ENCODE peak calls at places on chromosomes 12 and 14, in seven cellular contexts. S is H1, U is right lobe of liver, K is activated B cell treated with CpG ODN at 0.5 μM for 24 hours, L is B cell, G is cardiac fibroblast, O is WERI-Rb-1. P is an unnamed sample.
A peak's percentile ranks its signal among the peaks of the same experiment; 100 is the strongest.

GRCh38 chr12:34327671-34328070 is 305.4 kb downstream of the ALG10 start:
- DNase-seq in S (no peak), U (no peak), K (no peak), L (no peak), G (no peak), O (no peak), P (no peak)

GRCh38 chr14:44165286-44165685 is 341.8 kb downstream of the FSCB start:
- DNase-seq in S (no peak), U (no peak), K (no peak), L (no peak), G (peak; percentile 58), O (no peak), P (no peak)

GRCh38 chr14:105852378-105853088 is 326.1 kb downstream of the TMEM121 start:
- DNase-seq in S (no peak), U (no peak), K (no peak), L (no peak), G (no peak), O (no peak), P (no peak)

GRCh38 chr12:26523708-26524150 is 309.3 kb downstream of the ITPR2 start:
- DNase-seq in S (no peak), U (peak; percentile 88), K (no peak), L (no peak), G (peak; percentile 98), O (no peak), P (no peak)

GRCh38 chr12:6369916-6370575 is 5.3 kb downstream of the SCNN1A start:
- DNase-seq in S (no peak), U (peak; percentile 57), K (no peak), L (no peak), G (peak; percentile 48), O (no peak), P (no peak)

GRCh38 chr14:105420141-105420975 is 731 bp downstream of the MTA1 start:
- DNase-seq in S (no peak), U (no peak), K (no peak), L (no peak), G (no peak), O (no peak), P (peak; percentile 72)

GRCh38 chr12:89351489-89352241 is 636 bp downstream of the DUSP6 start:
- DNase-seq in S (no peak), U (peak; percentile 70), K (peak; percentile 46), L (peak; percentile 55), G (no peak), O (peak; percentile 50), P (peak; percentile 47)

GRCh38 chr14:58898655-58899316 is 261.0 kb downstream of the DACT1 start:
- DNase-seq in S (no peak), U (no peak), K (no peak), L (no peak), G (peak; percentile 80), O (no peak), P (no peak)

GRCh38 chr12:108855284-108856169 is 1.9 kb downstream of the SSH1 start:
- DNase-seq in S (no peak), U (no peak), K (no peak), L (no peak), G (peak; percentile 52), O (no peak), P (no peak)

GRCh38 chr14:68794856-68795601 is 2.2 kb upstream of the ZFP36L1 start:
- DNase-seq in S (no peak), U (peak; percentile 70), K (no peak), L (peak; percentile 58), G (peak; percentile 91), O (no peak), P (no peak)

GRCh38 chr14:73125169-73125588 is 11.1 kb upstream of the PSEN1 start:
- DNase-seq in S (no peak), U (no peak), K (no peak), L (no peak), G (no peak), O (no peak), P (no peak)

GRCh38 chr14:43901950-43902349 is 605.1 kb downstream of the FSCB start:
- DNase-seq in S (no peak), U (no peak), K (no peak), L (no peak), G (no peak), O (no peak), P (no peak)

GRCh38 chr14:29741909-29742401 is 185.7 kb downstream of the PRKD1 start:
- DNase-seq in S (no peak), U (no peak), K (no peak), L (no peak), G (peak; percentile 81), O (no peak), P (no peak)

GRCh38 chr14:100121643-100122480 is 37.6 kb downstream of the DEGS2 start:
- DNase-seq in S (no peak), U (no peak), K (no peak), L (no peak), G (no peak), O (peak; percentile 56), P (no peak)

GRCh38 chr12:12561305-12562015 is 1.2 kb downstream of the DUSP16 start:
- DNase-seq in S (no peak), U (peak; percentile 76), K (peak; percentile 41), L (no peak), G (peak; percentile 58), O (peak; percentile 42), P (no peak)
- TF ChIP-seq CTCF in S (no peak), U (no peak), K (no peak), L (no peak), G (no peak), O (peak; percentile 3), P (peak; percentile 18)

GRCh38 chr12:124774054-124774461 is 89.6 kb downstream of the SCARB1 start:
- DNase-seq in S (no peak), U (no peak), K (peak; percentile 32), L (peak; percentile 45), G (no peak), O (no peak), P (peak; percentile 78)

GRCh38 chr12:124776126-124776513 is 87.5 kb downstream of the SCARB1 start:
- DNase-seq in S (no peak), U (no peak), K (no peak), L (no peak), G (no peak), O (no peak), P (no peak)

GRCh38 chr12:124771462-124772361 is 92.0 kb downstream of the SCARB1 start:
- DNase-seq in S (no peak), U (peak; percentile 81), K (peak; percentile 86), L (peak; percentile 73), G (peak; percentile 77), O (peak; percentile 85), P (peak; percentile 78)

GRCh38 chr12:124772467-124773170 is 91.0 kb downstream of the SCARB1 start:
- DNase-seq in S (no peak), U (no peak), K (no peak), L (no peak), G (no peak), O (no peak), P (no peak)

DNA sequence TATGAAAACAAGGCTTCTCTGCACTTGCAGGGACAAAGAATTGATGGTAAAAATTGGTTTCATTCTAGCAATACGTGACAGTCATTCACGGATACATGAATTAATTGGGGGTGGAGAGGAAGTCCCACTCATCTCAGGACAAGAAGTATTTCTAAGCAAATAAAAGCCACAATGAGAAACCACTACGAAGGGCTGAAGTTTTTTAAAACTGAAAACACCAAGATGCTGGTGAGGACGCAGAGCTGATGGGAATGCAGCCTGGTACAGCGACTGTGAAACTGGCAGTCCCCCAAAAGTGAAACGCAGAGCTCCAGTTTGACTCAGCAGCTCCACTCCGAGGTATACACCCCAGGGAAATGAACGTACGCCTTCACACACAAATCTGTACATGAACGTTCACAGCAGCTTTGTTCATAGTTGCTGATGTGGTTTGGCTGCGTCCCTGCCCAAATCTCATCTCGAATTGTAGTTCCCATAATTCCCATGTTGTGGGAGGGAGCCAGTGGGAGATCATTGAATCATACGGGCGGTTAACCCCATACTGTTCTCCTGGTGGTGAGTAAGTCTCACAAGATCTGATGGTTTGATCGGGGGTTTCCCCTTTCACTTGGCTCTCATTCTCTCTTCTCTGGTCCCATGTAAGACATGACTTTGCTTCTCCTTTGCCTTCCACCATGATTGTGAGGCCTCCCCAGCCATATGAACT is 89.0 kb downstream of the SCARB1 start:
- DNase-seq in S (no peak), U (no peak), K (peak; percentile 48), L (peak; percentile 61), G (peak; percentile 96), O (no peak), P (peak; percentile 83)
- TF ChIP-seq CTCF in S (no peak), U (no peak), K (no peak), L (no peak), G (no peak), O (no peak), P (no peak)

DNA sequence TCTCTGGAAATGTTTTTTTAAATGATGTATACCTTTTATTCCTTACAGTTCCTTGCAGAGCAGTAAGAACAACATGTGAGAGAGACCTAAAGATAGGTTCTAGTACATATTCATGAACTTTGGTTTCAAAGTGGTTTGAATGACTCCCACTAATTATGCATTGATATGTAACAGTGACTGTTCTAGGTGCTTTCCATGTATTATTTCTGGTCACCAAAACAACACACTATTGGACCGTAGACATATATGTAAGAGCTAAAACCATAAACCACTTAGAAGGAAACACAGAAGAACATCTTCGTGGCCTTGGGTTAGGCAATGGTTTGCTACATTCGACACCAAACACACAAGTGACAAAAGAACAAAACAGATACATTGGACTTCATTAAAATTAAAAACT is 37.9 kb downstream of the SOX5 start:
- DNase-seq in S (no peak), U (no peak), K (no peak), L (no peak), G (no peak), O (no peak), P (no peak)
- TF ChIP-seq CTCF in S (no peak), U (no peak), K (no peak), L (no peak), G (no peak), O (no peak), P (no peak)

GRCh38 chr14:83529531-83529930 is 1995.9 kb upstream of the SEL1L start:
- DNase-seq in S (no peak), U (no peak), K (no peak), L (no peak), G (no peak), O (no peak), P (no peak)
- TF ChIP-seq CTCF in S (no peak), U (no peak), K (no peak), L (no peak), G (no peak), O (no peak), P (no peak)